ENCODE peak calls at places on chromosomes 11 and 22, in five cellular contexts. I is spleen, U is sigmoid colon, G is bronchial epithelial cell, J is GM23338. S is an unnamed sample.

GRCh38 chr11:125170406-125171031 is 6.0 kb downstream of the PKNOX2 start:
- DNase-seq in G (no peak), U (peak; percentile 67), J (peak; percentile 54), I (no peak), S (no peak)

GRCh38 chr22:30441088-30441487 is 15.5 kb downstream of the MTFP1 start:
- DNase-seq in U (no peak), I (no peak), G (no peak), J (no peak), S (no peak)

GRCh38 chr11:114482114-114482513 is 42.8 kb downstream of the REXO2 start:
- DNase-seq in U (no peak), I (no peak), J (peak; percentile 41), G (no peak), S (no peak)

GRCh38 chr11:125086633-125087296 is 23.7 kb downstream of the SLC37A2 start:
- DNase-seq in J (no peak), G (no peak), U (peak; percentile 56), I (peak; percentile 61), S (peak; percentile 64)

GRCh38 chr22:30474683-30475424 is 3.0 kb upstream of the SEC14L3 start:
- DNase-seq in G (peak; percentile 11), J (peak; percentile 74), I (no peak), U (no peak), S (peak; percentile 42)

GRCh38 chr11:61855939-61856730 is 28.0 kb downstream of the FADS2 start:
- DNase-seq in I (peak; percentile 45), J (no peak), G (no peak), U (no peak), S (no peak)

GRCh38 chr11:111602865-111603632 is 800 bp downstream of the SIK2 start:
- DNase-seq in G (peak; percentile 43), I (no peak), J (peak; percentile 59), U (peak; percentile 80), S (no peak)

GRCh38 chr11:131897976-131898375 is 527.6 kb downstream of the NTM start:
- DNase-seq in G (no peak), U (no peak), I (no peak), J (no peak), S (no peak)

GRCh38 chr11:61152816-61153592 is 8.2 kb downstream of the VPS37C start:
- DNase-seq in J (no peak), I (peak; percentile 38), U (peak; percentile 56), G (peak; percentile 88), S (no peak)

GRCh38 chr22:17271711-17272451 is 52.6 kb upstream of the ADA2 start:
- DNase-seq in G (no peak), I (peak; percentile 22), U (peak; percentile 38), J (no peak), S (no peak)

GRCh38 chr22:47015589-47016178 is 253.2 kb downstream of the TBC1D22A start:
- DNase-seq in J (no peak), I (no peak), U (peak; percentile 57), G (no peak), S (no peak)

GRCh38 chr11:44032304-44033085 is 15.3 kb upstream of the ACCSL start:
- DNase-seq in G (peak; percentile 37), U (no peak), I (no peak), J (no peak), S (no peak)

GRCh38 chr11:78187366-78188011 is 937 bp downstream of the KCTD21 start:
- DNase-seq in I (no peak), U (peak; percentile 42), G (peak; percentile 58), J (no peak), S (no peak)

GRCh38 chr11:60950933-60951610 is 904 bp downstream of the SLC15A3 start:
- DNase-seq in I (peak; percentile 91), J (peak; percentile 65), U (no peak), G (no peak), S (no peak)

GRCh38 chr11:63805844-63806415 is 7.3 kb upstream of the SPINDOC start:
- DNase-seq in I (no peak), J (no peak), G (no peak), U (no peak), S (no peak)

GRCh38 chr11:58316142-58316541 is 42.7 kb downstream of the OR5B17 start:
- DNase-seq in G (peak; percentile 87), I (no peak), J (no peak), U (no peak), S (no peak)

GRCh38 chr11:113862430-113862829 is 12.9 kb downstream of the USP28 start:
- DNase-seq in I (no peak), U (no peak), J (peak; percentile 67), G (peak; percentile 54), S (no peak)

GRCh38 chr11:75570559-75571139 is 8.6 kb downstream of the SERPINH1 start:
- DNase-seq in G (no peak), U (no peak), I (no peak), J (no peak), S (no peak)

GRCh38 chr11:85694385-85694980 is 8.5 kb upstream of the CCDC89 start:
- DNase-seq in U (no peak), I (no peak), G (peak; percentile 49), J (peak; percentile 55), S (no peak)

GRCh38 chr22:50443202-50443601 is 31.6 kb downstream of the SBF1 start:
- DNase-seq in G (no peak), J (no peak), I (no peak), U (no peak), S (no peak)

GRCh38 chr11:86230196-86230813 is 14.2 kb upstream of the EED start:
- DNase-seq in J (no peak), G (peak; percentile 55), U (no peak), I (no peak), S (no peak)

GRCh38 chr11:11076879-11077278 is 219.0 kb upstream of the ZBED5 start:
- DNase-seq in U (no peak), J (no peak), I (no peak), G (no peak), S (no peak)

GRCh38 chr11:68683952-68684384 is 376 bp upstream of the GAL start:
- DNase-seq in J (peak; percentile 54), U (peak; percentile 57), I (no peak), G (no peak), S (no peak)

GRCh38 chr22:25692392-25692791 is 49.6 kb upstream of the MYO18B start:
- DNase-seq in J (no peak), U (no peak), I (no peak), G (no peak), S (no peak)

GRCh38 chr11:31826530-31827438 is 15.7 kb upstream of the PAX6 start:
- DNase-seq in J (peak; percentile 66), G (no peak), I (no peak), U (no peak), S (no peak)

GRCh38 chr22:17101475-17102296 is 16.9 kb downstream of the IL17RA start:
- DNase-seq in I (peak; percentile 66), J (no peak), G (no peak), U (peak; percentile 59), S (no peak)

GRCh38 chr11:126307706-126308105 is 3.8 kb downstream of the DCPS start:
- DNase-seq in I (no peak), G (peak; percentile 43), J (peak; percentile 87), U (no peak), S (no peak)
- TF ChIP-seq CTCF in I (no peak), G (peak; percentile 37), J (peak; percentile 75), U (no peak), S (peak; percentile 83)

GRCh38 chr11:103464420-103464819 is 355.2 kb downstream of the DYNC2H1 start:
- DNase-seq in J (no peak), G (no peak), I (no peak), U (no peak), S (no peak)
- TF ChIP-seq CTCF in J (no peak), G (no peak), I (no peak), U (no peak), S (peak; percentile 46)

DNA sequence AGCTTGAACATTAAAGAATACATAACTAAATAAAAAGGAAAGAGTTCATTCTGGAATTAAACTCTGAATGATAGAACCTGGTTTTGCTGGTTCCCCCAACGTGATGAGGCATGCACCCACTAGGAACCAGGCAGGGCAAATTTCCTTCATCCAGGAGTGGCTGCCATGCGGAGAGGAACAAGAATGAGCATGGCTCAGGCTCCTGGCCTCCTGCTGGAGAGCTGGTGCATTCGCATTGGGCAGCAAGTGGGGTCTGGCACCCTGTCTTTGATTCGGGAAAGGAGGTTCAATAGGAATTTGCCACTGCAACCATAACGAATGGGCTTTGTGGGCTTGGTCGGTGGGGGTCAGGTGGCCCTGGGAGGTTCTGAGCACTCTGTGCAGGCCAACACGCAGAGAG is 169.8 kb upstream of the TENM4 start:
- DNase-seq in U (no peak), J (peak; percentile 54), G (peak; percentile 47), I (no peak), S (no peak)
- TF ChIP-seq CTCF in U (no peak), J (peak; percentile 47), G (peak; percentile 38), I (no peak), S (no peak)

GRCh38 chr22:22195265-22196017 is 49.1 kb upstream of the VPREB1 start:
- DNase-seq in U (no peak), I (peak; percentile 92), G (peak; percentile 66), J (peak; percentile 96), S (no peak)
- TF ChIP-seq CTCF in U (peak; percentile 36), I (peak; percentile 80), G (peak; percentile 99), J (peak; percentile 90), S (peak; percentile 83)

S was measured in chondrocyte.